ENCODE peak calls at places on chromosomes 6 and 20, in six cellular contexts. S, J, C, D, A and F are unnamed samples.

GRCh38 chr20:31587545-31588389 is 17.3 kb upstream of the ID1 start:
- DNase-seq in S (no peak), J (peak; percentile 86), C (peak; percentile 70), D (no peak), A (no peak), F (peak; percentile 71)

GRCh38 chr6:5338177-5338960 is 77.1 kb downstream of the FARS2 start:
- DNase-seq in S (no peak), J (no peak), C (no peak), D (no peak), A (no peak), F (no peak)

GRCh38 chr6:133132092-133132491 is 109.1 kb upstream of the EYA4 start:
- DNase-seq in S (no peak), J (no peak), C (no peak), D (no peak), A (peak; percentile 40), F (no peak)

GRCh38 chr20:40251284-40251932 is 437.6 kb downstream of the MAFB start:
- DNase-seq in S (no peak), J (peak; percentile 68), C (peak; percentile 61), D (no peak), A (peak; percentile 45), F (peak; percentile 59)

GRCh38 chr6:6332240-6332639 is 11.8 kb upstream of the F13A1 start:
- DNase-seq in S (no peak), J (no peak), C (no peak), D (no peak), A (no peak), F (no peak)

GRCh38 chr6:34004706-34005105 is 141.2 kb downstream of the GRM4 start:
- DNase-seq in S (no peak), J (no peak), C (peak; percentile 53), D (no peak), A (no peak), F (no peak)

GRCh38 chr6:92828786-92829185 is 590.6 kb downstream of the EPHA7 start:
- DNase-seq in S (no peak), J (no peak), C (no peak), D (no peak), A (no peak), F (no peak)

GRCh38 chr6:156988276-156989158 is 211.3 kb downstream of the ARID1B start:
- DNase-seq in S (no peak), J (peak; percentile 85), C (peak; percentile 61), D (peak; percentile 23), A (no peak), F (peak; percentile 77)

GRCh38 chr6:16238057-16238657 is at the start of gene GMPR:
- DNase-seq in S (no peak), J (peak; percentile 80), C (peak; percentile 68), D (peak; percentile 60), A (peak; percentile 68), F (peak; percentile 75)

GRCh38 chr6:72386324-72386723 is 235.5 kb upstream of the KCNQ5 start:
- DNase-seq in S (no peak), J (no peak), C (no peak), D (no peak), A (no peak), F (no peak)

GRCh38 chr6:2509746-2510145 is 241.0 kb downstream of the MYLK4 start:
- DNase-seq in S (no peak), J (no peak), C (no peak), D (no peak), A (no peak), F (no peak)

GRCh38 chr6:29826271-29826670 is 1.4 kb upstream of the HLA-G start:
- DNase-seq in S (no peak), J (no peak), C (no peak), D (no peak), A (no peak), F (no peak)

GRCh38 chr20:11976966-11977365 is 59.3 kb downstream of the BTBD3 start:
- DNase-seq in S (no peak), J (no peak), C (no peak), D (no peak), A (no peak), F (no peak)

GRCh38 chr20:44733341-44734069 is 12.2 kb upstream of the KCNK15 start:
- DNase-seq in S (peak; percentile 83), J (peak; percentile 88), C (peak; percentile 76), D (peak; percentile 38), A (peak; percentile 74), F (peak; percentile 71)

GRCh38 chr20:64107736-64108457 is 532 bp upstream of the NPBWR2 start:
- DNase-seq in S (no peak), J (peak; percentile 44), C (no peak), D (peak; percentile 48), A (no peak), F (no peak)

GRCh38 chr6:39841291-39841690 is 49.1 kb downstream of the DAAM2 start:
- DNase-seq in S (no peak), J (no peak), C (no peak), D (no peak), A (peak; percentile 28), F (no peak)

GRCh38 chr20:24935140-24935539 is 13.9 kb upstream of the CST7 start:
- DNase-seq in S (no peak), J (peak; percentile 12), C (no peak), D (no peak), A (no peak), F (no peak)